ENCODE peak calls at places on chromosomes 5 and 9, in four cellular contexts. One of them, this sample, is unnamed.
A peak's percentile ranks its signal among the peaks of the same experiment; 100 is the strongest.

GRCh38 chr5:138503487-138504270 is 38.4 kb downstream of the EGR1 start:
- DNase-seq in activated T-helper 1 cell treated with Interleukin-2 at 50 U/mL for 16 hours: no peak
- DNase-seq in gastrocnemius medialis: no peak
- DNase-seq in kidney: no peak
- DNase-seq in this sample: peak; percentile 76

GRCh38 chr5:154464435-154464834 is 13.6 kb downstream of the HAND1 start:
- DNase-seq in activated T-helper 1 cell treated with Interleukin-2 at 50 U/mL for 16 hours: no peak
- DNase-seq in gastrocnemius medialis: no peak
- DNase-seq in kidney: no peak
- DNase-seq in this sample: no peak

GRCh38 chr9:30932226-30932625 is 1452.2 kb upstream of the ACO1 start:
- DNase-seq in activated T-helper 1 cell treated with Interleukin-2 at 50 U/mL for 16 hours: no peak
- DNase-seq in gastrocnemius medialis: no peak
- DNase-seq in kidney: no peak
- DNase-seq in this sample: peak; percentile 62

GRCh38 chr5:179150011-179150410 is 89.8 kb downstream of the ZNF354C start:
- DNase-seq in activated T-helper 1 cell treated with Interleukin-2 at 50 U/mL for 16 hours: no peak
- DNase-seq in kidney: peak; percentile 42
- DNase-seq in gastrocnemius medialis: no peak
- DNase-seq in this sample: no peak

GRCh38 chr9:83920469-83920941 is 727 bp downstream of the KIF27 start:
- DNase-seq in gastrocnemius medialis: no peak
- DNase-seq in activated T-helper 1 cell treated with Interleukin-2 at 50 U/mL for 16 hours: no peak
- DNase-seq in kidney: peak; percentile 72
- DNase-seq in this sample: peak; percentile 68

GRCh38 chr9:95912773-95913172 is 37.3 kb downstream of the ERCC6L2 start:
- DNase-seq in gastrocnemius medialis: no peak
- DNase-seq in activated T-helper 1 cell treated with Interleukin-2 at 50 U/mL for 16 hours: no peak
- DNase-seq in kidney: no peak
- DNase-seq in this sample: no peak

GRCh38 chr5:66134407-66134843 is 9.7 kb upstream of the SREK1 start:
- DNase-seq in gastrocnemius medialis: no peak
- DNase-seq in kidney: no peak
- DNase-seq in activated T-helper 1 cell treated with Interleukin-2 at 50 U/mL for 16 hours: no peak
- DNase-seq in this sample: no peak

GRCh38 chr5:180790020-180790419 is 12.6 kb downstream of the MGAT1 start:
- DNase-seq in activated T-helper 1 cell treated with Interleukin-2 at 50 U/mL for 16 hours: no peak
- DNase-seq in kidney: no peak
- DNase-seq in gastrocnemius medialis: no peak
- DNase-seq in this sample: no peak

GRCh38 chr5:142713151-142713706 is 27.3 kb upstream of the FGF1 start:
- DNase-seq in gastrocnemius medialis: peak; percentile 83
- DNase-seq in kidney: peak; percentile 92
- DNase-seq in activated T-helper 1 cell treated with Interleukin-2 at 50 U/mL for 16 hours: peak; percentile 74
- DNase-seq in this sample: peak; percentile 79

GRCh38 chr5:137743031-137743640 is 7.2 kb upstream of the KLHL3 start:
- DNase-seq in kidney: no peak
- DNase-seq in activated T-helper 1 cell treated with Interleukin-2 at 50 U/mL for 16 hours: no peak
- DNase-seq in gastrocnemius medialis: peak; percentile 23
- DNase-seq in this sample: peak; percentile 64

GRCh38 chr5:9864791-9865190 is 234.6 kb upstream of the TAS2R1 start:
- DNase-seq in gastrocnemius medialis: no peak
- DNase-seq in activated T-helper 1 cell treated with Interleukin-2 at 50 U/mL for 16 hours: no peak
- DNase-seq in kidney: no peak
- DNase-seq in this sample: no peak

GRCh38 chr5:127176769-127177168 is 103.5 kb upstream of the C5orf63 start:
- DNase-seq in gastrocnemius medialis: no peak
- DNase-seq in activated T-helper 1 cell treated with Interleukin-2 at 50 U/mL for 16 hours: no peak
- DNase-seq in kidney: no peak
- DNase-seq in this sample: no peak

GRCh38 chr5:151022511-151023018 is 2.2 kb downstream of the GPX3 start:
- DNase-seq in activated T-helper 1 cell treated with Interleukin-2 at 50 U/mL for 16 hours: no peak
- DNase-seq in kidney: no peak
- DNase-seq in gastrocnemius medialis: peak; percentile 70
- DNase-seq in this sample: peak; percentile 100

GRCh38 chr9:69919461-69920061 is 98.9 kb downstream of the CFAP95 start:
- DNase-seq in activated T-helper 1 cell treated with Interleukin-2 at 50 U/mL for 16 hours: no peak
- DNase-seq in kidney: no peak
- DNase-seq in gastrocnemius medialis: no peak
- DNase-seq in this sample: peak; percentile 61

GRCh38 chr5:172417983-172418630 is 36.2 kb downstream of the SH3PXD2B start:
- DNase-seq in gastrocnemius medialis: peak; percentile 89
- DNase-seq in kidney: peak; percentile 95
- DNase-seq in activated T-helper 1 cell treated with Interleukin-2 at 50 U/mL for 16 hours: no peak
- DNase-seq in this sample: peak; percentile 93

GRCh38 chr9:129143031-129143441 is 31.8 kb downstream of the PTPA start:
- DNase-seq in gastrocnemius medialis: peak; percentile 93
- DNase-seq in activated T-helper 1 cell treated with Interleukin-2 at 50 U/mL for 16 hours: peak; percentile 53
- DNase-seq in kidney: peak; percentile 95
- DNase-seq in this sample: peak; percentile 76

GRCh38 chr9:1829719-1830118 is 185.4 kb upstream of the SMARCA2 start:
- DNase-seq in activated T-helper 1 cell treated with Interleukin-2 at 50 U/mL for 16 hours: no peak
- DNase-seq in kidney: no peak
- DNase-seq in gastrocnemius medialis: no peak
- DNase-seq in this sample: no peak